ENCODE peak calls at places on chromosomes 11 and 22, in nine cellular contexts. One of them, this sample, is unnamed.

GRCh38 chr22:46931881-46932280 is 169.4 kb downstream of the TBC1D22A start:
- DNase-seq in C1 segment of cervical spinal cord: no peak
- DNase-seq in ACHN: peak
- DNase-seq in midbrain: no peak
- DNase-seq in memory B cell: no peak
- DNase-seq in CD8-positive, alpha-beta T cell: no peak
- DNase-seq in NCI-H1417: no peak
- DNase-seq in Ammon's horn: no peak
- DNase-seq in iPS DF 6.9: no peak
- DNase-seq in this sample: peak

GRCh38 chr22:43269325-43270040 is 73.7 kb downstream of the SCUBE1 start:
- DNase-seq in CD8-positive, alpha-beta T cell: no peak
- DNase-seq in memory B cell: no peak
- DNase-seq in iPS DF 6.9: no peak
- DNase-seq in C1 segment of cervical spinal cord: no peak
- DNase-seq in midbrain: no peak
- DNase-seq in Ammon's horn: no peak
- DNase-seq in NCI-H1417: no peak
- DNase-seq in ACHN: no peak
- DNase-seq in this sample: no peak

GRCh38 chr11:41456288-41456687 is 3.2 kb downstream of the LRRC4C start:
- DNase-seq in C1 segment of cervical spinal cord: no peak
- DNase-seq in Ammon's horn: no peak
- DNase-seq in iPS DF 6.9: peak
- DNase-seq in memory B cell: no peak
- DNase-seq in midbrain: no peak
- DNase-seq in NCI-H1417: no peak
- DNase-seq in CD8-positive, alpha-beta T cell: no peak
- DNase-seq in ACHN: no peak
- DNase-seq in this sample: no peak

GRCh38 chr11:130391692-130392091 is 36.7 kb downstream of the ADAMTS8 start:
- DNase-seq in Ammon's horn: no peak
- DNase-seq in ACHN: no peak
- DNase-seq in C1 segment of cervical spinal cord: no peak
- DNase-seq in midbrain: no peak
- DNase-seq in NCI-H1417: no peak
- DNase-seq in iPS DF 6.9: no peak
- DNase-seq in memory B cell: no peak
- DNase-seq in CD8-positive, alpha-beta T cell: no peak
- DNase-seq in this sample: no peak

GRCh38 chr11:65102142-65103095 is 6.4 kb downstream of the VPS51 start:
- DNase-seq in NCI-H1417: no peak
- DNase-seq in CD8-positive, alpha-beta T cell: no peak
- DNase-seq in midbrain: peak
- DNase-seq in Ammon's horn: peak
- DNase-seq in ACHN: no peak
- DNase-seq in iPS DF 6.9: no peak
- DNase-seq in C1 segment of cervical spinal cord: no peak
- DNase-seq in memory B cell: no peak
- DNase-seq in this sample: no peak

GRCh38 chr11:8786933-8787332 is 104.3 kb downstream of the RPL27A start:
- DNase-seq in CD8-positive, alpha-beta T cell: no peak
- DNase-seq in memory B cell: no peak
- DNase-seq in midbrain: no peak
- DNase-seq in C1 segment of cervical spinal cord: no peak
- DNase-seq in Ammon's horn: no peak
- DNase-seq in iPS DF 6.9: no peak
- DNase-seq in NCI-H1417: no peak
- DNase-seq in ACHN: no peak
- DNase-seq in this sample: no peak

GRCh38 chr11:92932023-92932422 is 37.4 kb upstream of the MTNR1B start:
- DNase-seq in midbrain: no peak
- DNase-seq in ACHN: no peak
- DNase-seq in Ammon's horn: no peak
- DNase-seq in CD8-positive, alpha-beta T cell: no peak
- DNase-seq in iPS DF 6.9: no peak
- DNase-seq in NCI-H1417: no peak
- DNase-seq in memory B cell: no peak
- DNase-seq in C1 segment of cervical spinal cord: no peak
- DNase-seq in this sample: peak

GRCh38 chr11:14258177-14258935 is 100.6 kb downstream of the RRAS2 start:
- DNase-seq in NCI-H1417: no peak
- DNase-seq in ACHN: peak
- DNase-seq in Ammon's horn: no peak
- DNase-seq in C1 segment of cervical spinal cord: no peak
- DNase-seq in iPS DF 6.9: no peak
- DNase-seq in midbrain: no peak
- DNase-seq in memory B cell: no peak
- DNase-seq in CD8-positive, alpha-beta T cell: no peak
- DNase-seq in this sample: peak

GRCh38 chr11:6251120-6251733 is 8.4 kb upstream of the CCKBR start:
- DNase-seq in NCI-H1417: peak
- DNase-seq in C1 segment of cervical spinal cord: no peak
- DNase-seq in ACHN: peak
- DNase-seq in Ammon's horn: peak
- DNase-seq in CD8-positive, alpha-beta T cell: peak
- DNase-seq in iPS DF 6.9: peak
- DNase-seq in memory B cell: no peak
- DNase-seq in midbrain: peak
- DNase-seq in this sample: peak

GRCh38 chr22:35465109-35465701 is 65.3 kb downstream of the MCM5 start:
- DNase-seq in memory B cell: no peak
- DNase-seq in midbrain: no peak
- DNase-seq in iPS DF 6.9: no peak
- DNase-seq in Ammon's horn: no peak
- DNase-seq in CD8-positive, alpha-beta T cell: no peak
- DNase-seq in C1 segment of cervical spinal cord: no peak
- DNase-seq in NCI-H1417: no peak
- DNase-seq in ACHN: no peak
- DNase-seq in this sample: no peak

GRCh38 chr22:24432059-24432853 is 4.9 kb downstream of the ADORA2A start:
- DNase-seq in iPS DF 6.9: no peak
- DNase-seq in memory B cell: no peak
- DNase-seq in ACHN: peak
- DNase-seq in NCI-H1417: no peak
- DNase-seq in CD8-positive, alpha-beta T cell: no peak
- DNase-seq in midbrain: peak
- DNase-seq in Ammon's horn: peak
- DNase-seq in C1 segment of cervical spinal cord: no peak
- DNase-seq in this sample: peak

GRCh38 chr11:46120361-46120710 is 918 bp downstream of the PHF21A start:
- DNase-seq in NCI-H1417: no peak
- DNase-seq in Ammon's horn: peak
- DNase-seq in ACHN: no peak
- DNase-seq in CD8-positive, alpha-beta T cell: no peak
- DNase-seq in memory B cell: no peak
- DNase-seq in C1 segment of cervical spinal cord: no peak
- DNase-seq in iPS DF 6.9: no peak
- DNase-seq in midbrain: peak
- DNase-seq in this sample: no peak

GRCh38 chr11:67230406-67230805 is 35.9 kb upstream of the GRK2 start:
- DNase-seq in NCI-H1417: no peak
- DNase-seq in midbrain: no peak
- DNase-seq in C1 segment of cervical spinal cord: no peak
- DNase-seq in memory B cell: no peak
- DNase-seq in ACHN: no peak
- DNase-seq in Ammon's horn: no peak
- DNase-seq in CD8-positive, alpha-beta T cell: no peak
- DNase-seq in iPS DF 6.9: no peak
- DNase-seq in this sample: no peak

GRCh38 chr11:62665630-62666258 is 632 bp downstream of the CSKMT start:
- DNase-seq in CD8-positive, alpha-beta T cell: peak
- DNase-seq in memory B cell: peak
- DNase-seq in iPS DF 6.9: no peak
- DNase-seq in Ammon's horn: peak
- DNase-seq in C1 segment of cervical spinal cord: no peak
- DNase-seq in ACHN: peak
- DNase-seq in NCI-H1417: no peak
- DNase-seq in midbrain: peak
- DNase-seq in this sample: peak

GRCh38 chr11:130720232-130720787 is 196.0 kb downstream of the SNX19 start:
- DNase-seq in midbrain: no peak
- DNase-seq in C1 segment of cervical spinal cord: no peak
- DNase-seq in NCI-H1417: no peak
- DNase-seq in CD8-positive, alpha-beta T cell: no peak
- DNase-seq in iPS DF 6.9: no peak
- DNase-seq in Ammon's horn: no peak
- DNase-seq in memory B cell: no peak
- DNase-seq in ACHN: no peak
- DNase-seq in this sample: no peak

GRCh38 chr11:86577663-86578636 is 94.5 kb downstream of the ME3 start:
- DNase-seq in Ammon's horn: no peak
- DNase-seq in ACHN: peak
- DNase-seq in NCI-H1417: no peak
- DNase-seq in C1 segment of cervical spinal cord: no peak
- DNase-seq in iPS DF 6.9: no peak
- DNase-seq in midbrain: no peak
- DNase-seq in memory B cell: no peak
- DNase-seq in CD8-positive, alpha-beta T cell: no peak
- DNase-seq in this sample: peak

GRCh38 chr11:32358729-32359128 is 76.6 kb downstream of the WT1 start:
- DNase-seq in iPS DF 6.9: no peak
- DNase-seq in NCI-H1417: no peak
- DNase-seq in C1 segment of cervical spinal cord: no peak
- DNase-seq in CD8-positive, alpha-beta T cell: no peak
- DNase-seq in Ammon's horn: no peak
- DNase-seq in midbrain: peak
- DNase-seq in ACHN: no peak
- DNase-seq in memory B cell: no peak
- DNase-seq in this sample: no peak

GRCh38 chr22:42959472-42960145 is 55.3 kb downstream of the PACSIN2 start:
- DNase-seq in C1 segment of cervical spinal cord: no peak
- DNase-seq in ACHN: peak
- DNase-seq in midbrain: peak
- DNase-seq in iPS DF 6.9: no peak
- DNase-seq in Ammon's horn: no peak
- DNase-seq in memory B cell: no peak
- DNase-seq in CD8-positive, alpha-beta T cell: no peak
- DNase-seq in NCI-H1417: no peak
- DNase-seq in this sample: peak

GRCh38 chr11:108224366-108224765 is 1.5 kb downstream of the ATM start:
- DNase-seq in Ammon's horn: peak
- DNase-seq in memory B cell: no peak
- DNase-seq in midbrain: no peak
- DNase-seq in C1 segment of cervical spinal cord: no peak
- DNase-seq in NCI-H1417: no peak
- DNase-seq in ACHN: no peak
- DNase-seq in CD8-positive, alpha-beta T cell: no peak
- DNase-seq in iPS DF 6.9: no peak
- DNase-seq in this sample: no peak

GRCh38 chr22:41447435-41448188 is 1.0 kb upstream of the TOB2 start:
- DNase-seq in Ammon's horn: peak
- DNase-seq in midbrain: peak
- DNase-seq in C1 segment of cervical spinal cord: no peak
- DNase-seq in CD8-positive, alpha-beta T cell: peak
- DNase-seq in memory B cell: no peak
- DNase-seq in iPS DF 6.9: no peak
- DNase-seq in NCI-H1417: peak
- DNase-seq in ACHN: peak
- DNase-seq in this sample: peak

GRCh38 chr11:105135873-105136272 is 3.7 kb downstream of the CARD18 start:
- DNase-seq in ACHN: no peak
- DNase-seq in iPS DF 6.9: no peak
- DNase-seq in midbrain: no peak
- DNase-seq in C1 segment of cervical spinal cord: no peak
- DNase-seq in Ammon's horn: no peak
- DNase-seq in NCI-H1417: no peak
- DNase-seq in CD8-positive, alpha-beta T cell: no peak
- DNase-seq in memory B cell: no peak
- DNase-seq in this sample: peak

GRCh38 chr11:109750964-109751363 is 329.0 kb downstream of the C11orf87 start:
- DNase-seq in iPS DF 6.9: no peak
- DNase-seq in CD8-positive, alpha-beta T cell: no peak
- DNase-seq in midbrain: no peak
- DNase-seq in memory B cell: no peak
- DNase-seq in Ammon's horn: no peak
- DNase-seq in NCI-H1417: no peak
- DNase-seq in C1 segment of cervical spinal cord: no peak
- DNase-seq in ACHN: no peak
- DNase-seq in this sample: no peak

GRCh38 chr11:67606150-67606476 is 623 bp upstream of the NDUFV1 start:
- DNase-seq in memory B cell: no peak
- DNase-seq in C1 segment of cervical spinal cord: no peak
- DNase-seq in NCI-H1417: no peak
- DNase-seq in CD8-positive, alpha-beta T cell: no peak
- DNase-seq in ACHN: peak
- DNase-seq in iPS DF 6.9: no peak
- DNase-seq in Ammon's horn: no peak
- DNase-seq in midbrain: no peak
- DNase-seq in this sample: no peak

GRCh38 chr11:90349741-90350140 is 126.9 kb upstream of the CHORDC1 start:
- DNase-seq in memory B cell: no peak
- DNase-seq in CD8-positive, alpha-beta T cell: no peak
- DNase-seq in ACHN: no peak
- DNase-seq in midbrain: no peak
- DNase-seq in NCI-H1417: no peak
- DNase-seq in iPS DF 6.9: no peak
- DNase-seq in Ammon's horn: no peak
- DNase-seq in C1 segment of cervical spinal cord: no peak
- DNase-seq in this sample: no peak

GRCh38 chr22:37569921-37570660 is 9.8 kb downstream of the LGALS2 start:
- DNase-seq in midbrain: no peak
- DNase-seq in CD8-positive, alpha-beta T cell: no peak
- DNase-seq in memory B cell: no peak
- DNase-seq in Ammon's horn: no peak
- DNase-seq in iPS DF 6.9: no peak
- DNase-seq in NCI-H1417: no peak
- DNase-seq in ACHN: no peak
- DNase-seq in C1 segment of cervical spinal cord: no peak
- DNase-seq in this sample: no peak

GRCh38 chr22:42344391-42344861 is 74.0 kb upstream of the TCF20 start:
- DNase-seq in memory B cell: no peak
- DNase-seq in C1 segment of cervical spinal cord: peak
- DNase-seq in NCI-H1417: no peak
- DNase-seq in ACHN: peak
- DNase-seq in CD8-positive, alpha-beta T cell: no peak
- DNase-seq in midbrain: peak
- DNase-seq in Ammon's horn: peak
- DNase-seq in iPS DF 6.9: no peak
- DNase-seq in this sample: no peak

GRCh38 chr11:62108017-62108750 is 15.6 kb upstream of the INCENP start:
- DNase-seq in Ammon's horn: peak
- DNase-seq in C1 segment of cervical spinal cord: no peak
- DNase-seq in midbrain: peak
- DNase-seq in CD8-positive, alpha-beta T cell: peak
- DNase-seq in NCI-H1417: peak
- DNase-seq in ACHN: peak
- DNase-seq in memory B cell: peak
- DNase-seq in iPS DF 6.9: no peak
- DNase-seq in this sample: peak

GRCh38 chr22:50571264-50572175 is 6.7 kb downstream of the CPT1B start:
- DNase-seq in ACHN: no peak
- DNase-seq in Ammon's horn: no peak
- DNase-seq in memory B cell: no peak
- DNase-seq in C1 segment of cervical spinal cord: no peak
- DNase-seq in CD8-positive, alpha-beta T cell: no peak
- DNase-seq in midbrain: no peak
- DNase-seq in iPS DF 6.9: no peak
- DNase-seq in NCI-H1417: no peak
- DNase-seq in this sample: no peak

GRCh38 chr11:128451651-128452470 is 135.5 kb downstream of the ETS1 start:
- DNase-seq in midbrain: peak
- DNase-seq in C1 segment of cervical spinal cord: no peak
- DNase-seq in memory B cell: no peak
- DNase-seq in ACHN: no peak
- DNase-seq in NCI-H1417: no peak
- DNase-seq in CD8-positive, alpha-beta T cell: no peak
- DNase-seq in iPS DF 6.9: no peak
- DNase-seq in Ammon's horn: peak
- DNase-seq in this sample: peak

GRCh38 chr11:57407010-57407409 is 16.6 kb upstream of the PRG2 start:
- DNase-seq in Ammon's horn: no peak
- DNase-seq in NCI-H1417: no peak
- DNase-seq in iPS DF 6.9: no peak
- DNase-seq in midbrain: no peak
- DNase-seq in ACHN: no peak
- DNase-seq in memory B cell: no peak
- DNase-seq in CD8-positive, alpha-beta T cell: no peak
- DNase-seq in C1 segment of cervical spinal cord: no peak
- DNase-seq in this sample: no peak

GRCh38 chr22:22422629-22423112 is 85.9 kb downstream of the ZNF280B start:
- DNase-seq in ACHN: peak
- DNase-seq in CD8-positive, alpha-beta T cell: peak
- DNase-seq in NCI-H1417: peak
- DNase-seq in Ammon's horn: peak
- DNase-seq in iPS DF 6.9: peak
- DNase-seq in C1 segment of cervical spinal cord: no peak
- DNase-seq in memory B cell: peak
- DNase-seq in midbrain: peak
- DNase-seq in this sample: peak

This sample was measured in renal cortical epithelial cell.